ENCODE peak calls at places on chromosomes 12 and 14, in seven cellular contexts. J is H1, D is K562, E is HCT116, F is GM12878, V is SK-N-SH, N is HepG2. I is an unnamed sample.

GRCh38 chr12:51980051-51980808 is 26.5 kb upstream of the TAMALIN start:
- DNase-seq in J (peak), D (peak), E (no peak), F (no peak), V (peak), N (peak), I (peak)

GRCh38 chr12:66288121-66288520 is 14.2 kb upstream of the HELB start:
- DNase-seq in J (no peak), D (no peak), E (no peak), F (no peak), V (no peak), N (no peak), I (no peak)

GRCh38 chr14:101215266-101215665 is 311.7 kb upstream of the RTL1 start:
- DNase-seq in J (no peak), D (no peak), E (no peak), F (no peak), V (no peak), N (no peak), I (no peak)

GRCh38 chr14:103066399-103066798 is 9.1 kb upstream of the CDC42BPB start:
- DNase-seq in J (no peak), D (no peak), E (no peak), F (no peak), V (no peak), N (peak), I (no peak)

GRCh38 chr14:32637582-32637981 is 301.1 kb upstream of the NPAS3 start:
- DNase-seq in J (no peak), D (no peak), E (no peak), F (no peak), V (no peak), N (no peak), I (no peak)

GRCh38 chr12:56346663-56347062 is 8.0 kb downstream of the IL23A start:
- DNase-seq in J (peak), D (no peak), E (no peak), F (no peak), V (no peak), N (no peak), I (no peak)

GRCh38 chr12:29552324-29552927 is 54.9 kb upstream of the OVCH1 start:
- DNase-seq in J (peak), D (peak), E (peak), F (no peak), V (peak), N (peak), I (no peak)

GRCh38 chr12:2959194-2959507 is at the start of gene TEAD4:
- DNase-seq in J (peak), D (peak), E (peak), F (no peak), V (peak), N (peak), I (peak)

GRCh38 chr14:52080171-52080800 is 11.4 kb upstream of the NID2 start:
- DNase-seq in J (no peak), D (no peak), E (no peak), F (no peak), V (no peak), N (no peak), I (no peak)

GRCh38 chr12:71589478-71589881 is 74.2 kb downstream of the ZFC3H1 start:
- DNase-seq in J (no peak), D (no peak), E (no peak), F (no peak), V (no peak), N (no peak), I (no peak)

GRCh38 chr12:112965643-112966042 is 12.7 kb upstream of the OAS2 start:
- DNase-seq in J (no peak), D (no peak), E (no peak), F (no peak), V (no peak), N (no peak), I (no peak)

GRCh38 chr14:40887912-40888311 is 718.8 kb upstream of the LRFN5 start:
- DNase-seq in J (no peak), D (no peak), E (no peak), F (no peak), V (no peak), N (no peak), I (no peak)

GRCh38 chr12:9667403-9667802 is 2.1 kb upstream of the CLEC2D start:
- DNase-seq in J (no peak), D (no peak), E (no peak), F (peak), V (no peak), N (no peak), I (no peak)

GRCh38 chr12:92036771-92037453 is 108.7 kb downstream of the BTG1 start:
- DNase-seq in J (no peak), D (no peak), E (no peak), F (no peak), V (no peak), N (no peak), I (peak)

GRCh38 chr12:104297477-104298113 is 5.9 kb upstream of the EID3 start:
- DNase-seq in J (no peak), D (no peak), E (no peak), F (no peak), V (no peak), N (no peak), I (peak)

GRCh38 chr12:119594772-119595445 is 1.3 kb downstream of the TMEM233 start:
- DNase-seq in J (peak), D (no peak), E (no peak), F (no peak), V (peak), N (no peak), I (no peak)

GRCh38 chr14:105168496-105168978 is at the start of gene JAG2:
- DNase-seq in J (no peak), D (no peak), E (no peak), F (no peak), V (peak), N (no peak), I (peak)

GRCh38 chr12:115370650-115371049 is 686.7 kb upstream of the TBX3 start:
- DNase-seq in J (no peak), D (no peak), E (no peak), F (no peak), V (peak), N (no peak), I (no peak)

GRCh38 chr12:57620936-57621496 is 9.8 kb downstream of the ARHGEF25 start:
- DNase-seq in J (peak), D (no peak), E (no peak), F (no peak), V (peak), N (no peak), I (no peak)

GRCh38 chr14:52840916-52841315 is 49.5 kb upstream of the GNPNAT1 start:
- DNase-seq in J (no peak), D (no peak), E (no peak), F (no peak), V (no peak), N (no peak), I (no peak)

GRCh38 chr14:20745571-20746358 is at the start of gene EDDM3A:
- DNase-seq in J (no peak), D (no peak), E (no peak), F (no peak), V (no peak), N (no peak), I (no peak)

GRCh38 chr14:105193916-105194782 is 13.0 kb upstream of the NUDT14 start:
- DNase-seq in J (no peak), D (no peak), E (no peak), F (no peak), V (peak), N (no peak), I (no peak)

GRCh38 chr12:72006766-72007165 is 68.1 kb downstream of the TPH2 start:
- DNase-seq in J (no peak), D (no peak), E (no peak), F (no peak), V (no peak), N (no peak), I (no peak)

GRCh38 chr12:95437565-95437964 is 36.4 kb upstream of the METAP2 start:
- DNase-seq in J (no peak), D (no peak), E (no peak), F (no peak), V (no peak), N (no peak), I (no peak)

GRCh38 chr12:95439578-95440230 is 34.2 kb upstream of the METAP2 start:
- DNase-seq in J (no peak), D (no peak), E (no peak), F (no peak), V (no peak), N (no peak), I (no peak)

GRCh38 chr12:95435355-95435754 is 38.6 kb upstream of the METAP2 start:
- DNase-seq in J (no peak), D (no peak), E (no peak), F (no peak), V (no peak), N (no peak), I (no peak)

GRCh38 chr12:95443458-95443857 is 30.5 kb upstream of the METAP2 start:
- DNase-seq in J (no peak), D (no peak), E (no peak), F (no peak), V (no peak), N (no peak), I (no peak)

GRCh38 chr12:95440401-95440800 is 33.6 kb upstream of the METAP2 start:
- DNase-seq in J (no peak), D (no peak), E (no peak), F (no peak), V (no peak), N (no peak), I (no peak)
- TF ChIP-seq JUND in J (no peak), D (no peak), E (no peak), F (no peak), V (no peak), N (no peak), I (no peak)

GRCh38 chr12:89962648-89963047 is 254.0 kb upstream of the ATP2B1 start:
- DNase-seq in J (no peak), D (no peak), E (no peak), F (no peak), V (no peak), N (no peak), I (no peak)

GRCh38 chr12:89959188-89959587 is 250.6 kb upstream of the ATP2B1 start:
- DNase-seq in J (no peak), D (no peak), E (no peak), F (no peak), V (no peak), N (no peak), I (no peak)

GRCh38 chr12:89965993-89966392 is 257.4 kb upstream of the ATP2B1 start:
- DNase-seq in J (no peak), D (no peak), E (no peak), F (no peak), V (no peak), N (no peak), I (no peak)

GRCh38 chr12:89960011-89960507 is 251.4 kb upstream of the ATP2B1 start:
- DNase-seq in J (no peak), D (no peak), E (no peak), F (peak), V (no peak), N (no peak), I (no peak)

GRCh38 chr12:89960607-89961394 is 252.2 kb upstream of the ATP2B1 start:
- DNase-seq in J (no peak), D (no peak), E (no peak), F (no peak), V (no peak), N (no peak), I (no peak)
- TF ChIP-seq JUND in J (no peak), D (no peak), E (no peak), F (no peak), V (no peak), N (no peak), I (no peak)

GRCh38 chr12:22409071-22409951 is 74.8 kb upstream of the ST8SIA1 start:
- DNase-seq in J (no peak), D (no peak), E (no peak), F (peak), V (no peak), N (no peak), I (no peak)
- TF ChIP-seq JUND in J (no peak), D (no peak), E (no peak), F (peak), V (no peak), N (no peak), I (no peak)

GRCh38 chr14:57493467-57494181 is at the start of gene CCDC198:
- DNase-seq in J (no peak), D (no peak), E (no peak), F (peak), V (no peak), N (peak), I (no peak)
- TF ChIP-seq JUND in J (no peak), D (no peak), E (no peak), F (no peak), V (no peak), N (no peak), I (no peak)

GRCh38 chr12:204261-204678 is 9.7 kb downstream of the SLC6A12 start:
- DNase-seq in J (no peak), D (no peak), E (no peak), F (no peak), V (no peak), N (no peak), I (no peak)

GRCh38 chr12:202081-202731 is 11.8 kb downstream of the SLC6A12 start:
- DNase-seq in J (peak), D (no peak), E (no peak), F (no peak), V (no peak), N (no peak), I (peak)

GRCh38 chr12:203074-203461 is 10.9 kb downstream of the SLC6A12 start:
- DNase-seq in J (no peak), D (no peak), E (no peak), F (no peak), V (no peak), N (no peak), I (no peak)

GRCh38 chr12:205026-205425 is 8.9 kb downstream of the SLC6A12 start:
- DNase-seq in J (no peak), D (no peak), E (no peak), F (no peak), V (no peak), N (no peak), I (no peak)

DNA sequence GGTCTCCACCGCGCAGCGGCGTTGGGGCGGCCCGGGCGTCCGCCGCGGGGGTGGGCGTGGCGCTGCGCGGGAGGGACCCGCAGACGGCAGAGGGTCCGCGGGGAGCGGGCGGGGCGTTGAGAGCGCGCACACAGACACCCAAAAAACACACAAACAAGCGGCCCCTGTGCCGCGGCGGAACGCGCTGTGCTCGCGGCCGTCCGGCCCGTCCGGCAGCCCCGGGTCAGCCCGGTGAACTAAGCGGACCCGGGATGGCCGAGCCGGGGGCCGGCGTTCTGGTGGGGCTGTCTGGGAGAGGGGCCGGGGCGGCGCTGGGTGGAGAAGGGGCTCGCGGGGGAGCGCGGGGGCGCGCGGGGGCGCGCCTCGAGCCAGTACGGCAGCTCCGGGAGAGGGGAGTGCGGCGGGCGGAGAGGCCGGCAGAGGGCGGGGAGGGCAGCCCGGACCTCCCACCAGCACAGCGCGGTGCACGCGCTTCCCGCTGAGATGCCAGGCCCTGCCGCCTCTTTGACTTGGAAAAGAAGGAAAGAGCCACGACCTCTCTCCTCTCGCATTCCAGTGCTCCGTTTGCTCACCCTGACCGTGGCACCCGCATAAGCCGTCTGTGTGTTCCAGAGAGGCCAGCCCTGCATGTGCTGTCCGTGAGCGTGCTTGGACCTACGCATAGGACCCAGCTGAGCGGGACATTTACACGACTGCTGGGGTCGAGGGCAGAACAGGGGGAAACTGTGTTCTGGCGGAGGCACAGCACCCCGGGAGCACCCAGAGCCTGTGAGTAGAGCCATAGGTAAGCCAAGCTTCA is 10.3 kb downstream of the SLC6A12 start:
- DNase-seq in J (peak), D (peak), E (no peak), F (no peak), V (peak), N (no peak), I (no peak)
- TF ChIP-seq JUND in J (no peak), D (no peak), E (no peak), F (no peak), V (no peak), N (no peak), I (no peak)

DNA sequence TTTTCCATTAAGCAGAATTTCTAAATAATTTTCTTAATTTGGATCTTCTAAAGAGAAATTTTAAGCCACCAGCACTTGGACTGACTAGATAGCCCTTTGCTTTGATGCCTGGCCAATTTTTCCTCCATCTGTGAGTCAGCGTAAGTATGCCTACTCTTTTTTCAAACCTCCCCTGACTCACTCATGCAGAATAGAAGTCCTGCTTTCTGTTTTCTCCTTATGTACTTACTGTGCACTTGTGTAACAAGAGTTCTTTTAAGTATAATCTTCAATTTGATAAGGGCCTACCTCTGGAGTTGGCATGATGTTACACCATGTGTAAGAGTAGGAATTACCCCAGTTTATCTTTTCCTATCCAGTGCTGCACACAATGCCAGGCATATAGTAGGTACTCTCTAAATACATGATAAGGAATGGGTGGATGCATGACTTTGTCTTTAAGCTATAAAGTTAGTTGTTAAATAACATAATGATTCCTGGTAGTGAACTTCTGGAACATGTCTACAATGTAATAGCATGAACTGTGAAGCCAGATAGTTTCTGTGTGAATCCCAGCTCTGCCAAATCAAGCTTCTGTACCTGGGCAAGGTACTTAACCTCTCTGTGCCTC is 329.6 kb downstream of the TMTC2 start:
- DNase-seq in J (no peak), D (peak), E (peak), F (no peak), V (no peak), N (peak), I (no peak)
- TF ChIP-seq JUND in J (no peak), D (no peak), E (peak), F (no peak), V (peak), N (no peak), I (no peak)

DNA sequence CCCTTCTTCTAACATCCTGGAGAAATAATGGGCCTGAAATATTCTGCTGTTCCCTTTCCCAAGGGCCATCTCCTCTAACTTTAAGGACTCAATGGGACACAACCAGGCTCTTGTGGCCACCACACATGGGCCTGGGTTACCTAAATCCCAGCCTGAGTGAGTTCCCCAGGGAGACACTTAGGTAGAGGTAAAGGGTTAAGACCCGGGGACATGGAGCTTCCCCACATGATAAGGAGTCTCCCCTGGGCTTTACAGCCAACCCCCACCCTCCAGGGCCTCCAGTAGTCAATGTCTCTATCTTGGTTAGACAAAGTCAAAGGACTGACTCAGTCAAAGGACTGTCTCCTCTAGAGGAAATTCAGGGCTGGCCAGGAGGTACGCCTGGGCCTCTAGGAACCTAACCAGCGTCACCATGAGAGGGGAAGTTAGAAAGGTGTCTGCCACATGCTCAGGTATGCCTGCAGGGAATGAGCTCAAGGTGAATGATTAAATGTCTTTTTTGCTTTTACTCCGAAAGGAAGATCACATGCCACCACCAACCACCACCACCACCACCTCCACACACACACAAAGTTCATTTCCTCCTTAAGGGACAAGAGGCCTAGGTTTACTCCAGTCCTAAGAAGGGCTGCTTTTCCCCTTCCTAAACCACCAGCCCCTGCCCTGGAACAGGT is 6.9 kb downstream of the ZFP36L1 start:
- DNase-seq in J (peak), D (no peak), E (no peak), F (no peak), V (no peak), N (no peak), I (peak)
- TF ChIP-seq JUND in J (no peak), D (no peak), E (no peak), F (no peak), V (no peak), N (no peak), I (no peak)

GRCh38 chr12:62767946-62768345 is 167.0 kb downstream of the PPM1H start:
- DNase-seq in J (no peak), D (no peak), E (no peak), F (no peak), V (no peak), N (no peak), I (no peak)
- TF ChIP-seq JUND in J (no peak), D (no peak), E (no peak), F (no peak), V (no peak), N (no peak), I (no peak)

I was measured in T47D.